ENCODE peak calls at places on chromosomes 11 and 22, in five cellular contexts. T is PC-3; M is CD8-positive, alpha-beta T cell; J is brain microvascular endothelial cell; E is ovary. Z is an unnamed sample. For H3K36me3, the result is how much of the 10 kb centered on the place peaks cover.

GRCh38 chr11:100712618-100713017 is 25.5 kb downstream of the ARHGAP42 start:
- DNase-seq in T (no peak), J (no peak), E (no peak), M (no peak), Z (no peak)

GRCh38 chr11:10375280-10376048 is 70.6 kb downstream of the ADM start:
- DNase-seq in J (peak), E (no peak), M (no peak), T (peak), Z (no peak)

GRCh38 chr11:66237867-66238266 is 30.6 kb upstream of the RAB1B start:
- DNase-seq in M (no peak), J (no peak), T (no peak), E (no peak), Z (no peak)

GRCh38 chr11:126122863-126123262 is 60.2 kb upstream of the CDON start:
- DNase-seq in M (no peak), E (no peak), T (no peak), J (no peak), Z (no peak)

GRCh38 chr22:29877620-29878019 is 5.4 kb upstream of the MTMR3 start:
- DNase-seq in J (peak), T (no peak), E (no peak), M (no peak), Z (peak)

GRCh38 chr11:128940603-128941002 is 2.1 kb downstream of the TP53AIP1 start:
- DNase-seq in J (no peak), M (no peak), T (no peak), E (no peak), Z (peak)

GRCh38 chr11:56659755-56660154 is 3.7 kb upstream of the OR5AR1 start:
- DNase-seq in M (no peak), E (no peak), J (no peak), T (no peak), Z (no peak)

GRCh38 chr11:63536669-63537292 is at the start of gene PLAAT4:
- DNase-seq in E (peak), J (peak), T (peak), M (no peak), Z (no peak)

GRCh38 chr11:1150095-1150494 is 7.7 kb upstream of the MUC5AC start:
- DNase-seq in T (no peak), M (no peak), J (no peak), E (no peak), Z (no peak)

GRCh38 chr11:113728814-113729213 is 22.7 kb upstream of the TMPRSS5 start:
- DNase-seq in M (no peak), J (no peak), E (no peak), T (no peak), Z (no peak)

GRCh38 chr11:65560555-65561418 is 2.6 kb upstream of the LTBP3 start:
- DNase-seq in E (peak), T (peak), J (peak), M (no peak), Z (peak)

GRCh38 chr11:66680966-66681645 is 3.4 kb upstream of the RBM4B start:
- DNase-seq in M (no peak), E (peak), J (no peak), T (no peak), Z (no peak)

GRCh38 chr11:42841563-42841962 is 470.2 kb upstream of the API5 start:
- DNase-seq in J (no peak), T (no peak), E (no peak), M (no peak), Z (no peak)

GRCh38 chr11:1392111-1392510 is 2.4 kb downstream of the BRSK2 start:
- DNase-seq in T (no peak), J (no peak), M (no peak), E (no peak), Z (no peak)

GRCh38 chr11:86278226-86278625 is 23.8 kb upstream of the HIKESHI start:
- DNase-seq in J (no peak), E (no peak), T (no peak), M (no peak), Z (no peak)

GRCh38 chr11:86277741-86278140 is 24.3 kb upstream of the HIKESHI start:
- DNase-seq in T (no peak), J (no peak), M (no peak), E (no peak), Z (no peak)

GRCh38 chr11:86274999-86275398 is 27.0 kb upstream of the HIKESHI start:
- DNase-seq in T (no peak), E (no peak), J (no peak), M (no peak), Z (no peak)

GRCh38 chr11:86274503-86274902 is 27.5 kb upstream of the HIKESHI start:
- DNase-seq in E (no peak), M (no peak), J (no peak), T (no peak), Z (no peak)

GRCh38 chr11:86275493-86276370 is 26.3 kb upstream of the HIKESHI start:
- DNase-seq in M (no peak), E (no peak), T (no peak), J (no peak), Z (no peak)
- H3K36me3 ChIP-seq in M (under half), E (under half), T (under half), J (under half), Z (under half)

GRCh38 chr11:118258410-118258809 is 5.7 kb downstream of the MPZL2 start:
- DNase-seq in M (no peak), J (no peak), T (peak), E (no peak), Z (peak)
- TF ChIP-seq CTCF in M (no peak), J (peak), T (peak), E (no peak), Z (peak)

DNA sequence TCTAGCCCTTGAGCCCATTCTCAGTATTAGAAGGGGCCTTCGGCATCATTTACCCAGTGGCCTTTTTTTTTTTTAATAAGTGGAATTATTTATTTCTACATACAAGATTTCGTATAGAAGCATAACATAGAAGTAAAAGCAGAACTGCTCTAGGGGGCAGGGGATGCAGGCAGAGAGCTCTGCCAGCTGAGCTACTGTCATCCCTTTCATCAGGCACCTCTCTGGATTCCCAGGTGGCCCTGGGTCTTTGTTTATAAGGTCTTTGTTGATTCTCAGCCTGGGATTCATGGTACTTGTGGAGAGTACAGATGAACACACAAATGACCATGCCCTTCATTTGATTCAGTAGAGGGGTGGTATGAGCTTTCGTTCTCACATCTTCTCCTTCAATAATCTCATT is 66.4 kb downstream of the GAB2 start:
- DNase-seq in M (no peak), J (no peak), T (no peak), E (no peak), Z (no peak)
- H3K4me3 ChIP-seq in M (no peak), J (no peak), T (no peak), E (no peak), Z (no peak)

GRCh38 chr22:22702159-22702873 is 57.9 kb downstream of the GGTLC2 start:
- DNase-seq in E (no peak), J (no peak), T (peak), M (no peak), Z (no peak)
- H3K36me3 ChIP-seq in E (under half), J (under half), T (under half), M (under half), Z (under half)